ENCODE peak calls at places on chromosomes 6 and 20, in six cellular contexts. B, T, M, O, V and K are unnamed samples.

GRCh38 chr6:68139130-68139529 is 496.0 kb upstream of the ADGRB3 start:
- DNase-seq in B (no peak), T (no peak), M (no peak), O (peak), V (no peak), K (no peak)

GRCh38 chr6:166904101-166904746 is 52.1 kb downstream of the RNASET2 start:
- DNase-seq in B (peak), T (no peak), M (peak), O (peak), V (peak), K (no peak)

GRCh38 chr6:37650071-37650481 is 47.6 kb downstream of the MDGA1 start:
- DNase-seq in B (no peak), T (no peak), M (no peak), O (no peak), V (no peak), K (no peak)

GRCh38 chr20:48624315-48625020 is 203.3 kb downstream of the PREX1 start:
- DNase-seq in B (peak), T (peak), M (no peak), O (peak), V (no peak), K (no peak)

GRCh38 chr20:58597021-58597940 is 53.8 kb upstream of the STX16 start:
- DNase-seq in B (no peak), T (peak), M (no peak), O (no peak), V (no peak), K (no peak)

GRCh38 chr20:11195169-11195568 is 521.4 kb upstream of the JAG1 start:
- DNase-seq in B (peak), T (no peak), M (no peak), O (no peak), V (no peak), K (no peak)

GRCh38 chr6:150065083-150065482 is 3.8 kb downstream of the ULBP3 start:
- DNase-seq in B (no peak), T (no peak), M (no peak), O (no peak), V (no peak), K (no peak)

GRCh38 chr6:30990422-30991086 is 7.0 kb downstream of the MUC21 start:
- DNase-seq in B (no peak), T (no peak), M (no peak), O (no peak), V (no peak), K (no peak)

GRCh38 chr6:1535295-1535694 is 74.4 kb upstream of the FOXC1 start:
- DNase-seq in B (no peak), T (no peak), M (peak), O (no peak), V (peak), K (no peak)

GRCh38 chr6:2552648-2553154 is 198.0 kb downstream of the MYLK4 start:
- DNase-seq in B (no peak), T (no peak), M (no peak), O (no peak), V (no peak), K (no peak)

GRCh38 chr6:96391776-96392175 is 129.8 kb upstream of the UFL1 start:
- DNase-seq in B (peak), T (no peak), M (peak), O (peak), V (no peak), K (no peak)

GRCh38 chr6:81169166-81169565 is 583.3 kb downstream of the TENT5A start:
- DNase-seq in B (no peak), T (no peak), M (no peak), O (no peak), V (peak), K (no peak)